ENCODE peak calls at places on chromosomes 13 and 19, in four cellular contexts. F is right cardiac atrium, Z is OCI-M1, C is upper lobe of right lung. J is an unnamed sample.

GRCh38 chr19:30649934-30650614 is 277.9 kb downstream of the ZNF536 start:
- DNase-seq in F (no peak), Z (peak), C (no peak), J (peak)

GRCh38 chr19:588093-588742 is 1.5 kb upstream of the HCN2 start:
- DNase-seq in F (peak), Z (peak), C (peak), J (peak)

GRCh38 chr13:103156346-103156998 is 90.3 kb upstream of the SLC10A2 start:
- DNase-seq in F (no peak), Z (no peak), C (no peak), J (no peak)

GRCh38 chr19:5990289-5990797 is 12.4 kb upstream of the RANBP3 start:
- DNase-seq in F (no peak), Z (peak), C (no peak), J (no peak)

GRCh38 chr13:98960331-98961203 is 17.3 kb downstream of the DOCK9 start:
- DNase-seq in F (no peak), Z (no peak), C (no peak), J (peak)

GRCh38 chr19:7925171-7925837 is 631 bp downstream of the CTXN1 start:
- DNase-seq in F (peak), Z (peak), C (peak), J (peak)

GRCh38 chr13:108218044-108218974 is at the start of gene ABHD13:
- DNase-seq in F (peak), Z (peak), C (peak), J (peak)

GRCh38 chr13:108903613-108904012 is 274.2 kb downstream of the MYO16 start:
- DNase-seq in F (no peak), Z (no peak), C (no peak), J (no peak)

GRCh38 chr13:35389535-35389934 is 87.0 kb downstream of the MAB21L1 start:
- DNase-seq in F (no peak), Z (peak), C (no peak), J (no peak)

GRCh38 chr13:27868639-27869435 is 51.0 kb upstream of the PDX1 start:
- DNase-seq in F (no peak), Z (peak), C (no peak), J (no peak)

GRCh38 chr19:35240322-35240721 is 8.5 kb upstream of the LSR start:
- DNase-seq in F (no peak), Z (peak), C (no peak), J (no peak)

GRCh38 chr13:102484329-102484728 is 82.5 kb upstream of the FGF14 start:
- DNase-seq in F (no peak), Z (peak), C (no peak), J (no peak)

GRCh38 chr13:110685305-110685704 is 20.6 kb downstream of the CARS2 start:
- DNase-seq in F (no peak), Z (no peak), C (no peak), J (no peak)

GRCh38 chr19:18593367-18594095 is 4.9 kb downstream of the REX1BD start:
- DNase-seq in F (peak), Z (no peak), C (peak), J (no peak)

GRCh38 chr19:34428549-34429285 is 536 bp downstream of the UBA2 start:
- DNase-seq in F (peak), Z (peak), C (no peak), J (peak)

GRCh38 chr19:5674734-5675133 is 5.6 kb downstream of the MICOS13 start:
- DNase-seq in F (peak), Z (no peak), C (no peak), J (no peak)

GRCh38 chr13:32228330-32229041 is 86.7 kb downstream of the ZAR1L start:
- DNase-seq in F (no peak), Z (no peak), C (no peak), J (peak)

GRCh38 chr19:55283548-55284393 is at the start of gene BRSK1:
- DNase-seq in F (peak), Z (peak), C (no peak), J (no peak)

GRCh38 chr19:17075860-17076538 is 422 bp downstream of the MYO9B start:
- DNase-seq in F (peak), Z (peak), C (peak), J (peak)

GRCh38 chr19:33231511-33231910 is 5.9 kb upstream of the SLC7A10 start:
- DNase-seq in F (no peak), Z (no peak), C (no peak), J (no peak)

GRCh38 chr19:50823389-50824042 is at the start of gene KLK1:
- DNase-seq in F (no peak), Z (no peak), C (no peak), J (no peak)

GRCh38 chr19:41998246-41999020 is 4.4 kb upstream of the ATP1A3 start:
- DNase-seq in F (peak), Z (peak), C (no peak), J (peak)

GRCh38 chr13:20263393-20264044 is 31.4 kb upstream of the GJB6 start:
- DNase-seq in F (no peak), Z (no peak), C (no peak), J (no peak)

GRCh38 chr19:2491130-2491801 is 15.3 kb downstream of the GADD45B start:
- DNase-seq in F (no peak), Z (no peak), C (peak), J (peak)

GRCh38 chr19:14112051-14112808 is 5.3 kb downstream of the PRKACA start:
- DNase-seq in F (peak), Z (no peak), C (no peak), J (no peak)

GRCh38 chr13:74751739-74752138 is 617.5 kb upstream of the KLF12 start:
- DNase-seq in F (no peak), Z (no peak), C (no peak), J (no peak)